ENCODE peak calls at places on chromosomes 6 and 20, in six cellular contexts. J is fibroblast of lung, O is A549, C is astrocyte, W is mammary epithelial cell, K is neural progenitor cell. G is an unnamed sample.
A peak's percentile ranks its signal among the peaks of the same experiment; 100 is the strongest.

GRCh38 chr6:51260003-51260402 is 441.3 kb downstream of the TFAP2B start:
- DNase-seq in J (no peak), O (no peak), C (no peak), W (no peak), K (no peak), G (no peak)

GRCh38 chr20:52379723-52380336 is 188.3 kb upstream of the ZFP64 start:
- DNase-seq in J (no peak), O (peak; percentile 25), C (no peak), W (no peak), K (peak; percentile 45), G (peak; percentile 59)

GRCh38 chr6:28981833-28982475 is 23.2 kb downstream of the ZNF311 start:
- DNase-seq in J (peak; percentile 84), O (peak; percentile 91), C (peak; percentile 79), W (peak; percentile 91), K (peak; percentile 78), G (peak; percentile 62)

GRCh38 chr6:491233-491632 is 99.7 kb downstream of the IRF4 start:
- DNase-seq in J (peak; percentile 3), O (no peak), C (no peak), W (no peak), K (no peak), G (no peak)

GRCh38 chr6:158625881-158626305 is 18.6 kb downstream of the DYNLT1 start:
- DNase-seq in J (no peak), O (no peak), C (no peak), W (no peak), K (no peak), G (peak; percentile 79)

GRCh38 chr6:145887969-145888368 is 73.4 kb upstream of the FBXO30 start:
- DNase-seq in J (no peak), O (peak; percentile 9), C (no peak), W (no peak), K (no peak), G (no peak)

GRCh38 chr6:37020426-37021211 is 15.2 kb downstream of the FGD2 start:
- DNase-seq in J (no peak), O (no peak), C (no peak), W (no peak), K (no peak), G (no peak)

GRCh38 chr6:111872521-111873177 is 603 bp downstream of the FYN start:
- DNase-seq in J (peak; percentile 25), O (no peak), C (no peak), W (no peak), K (peak; percentile 77), G (peak; percentile 78)

GRCh38 chr6:165748390-165748789 is 85.3 kb upstream of the PDE10A start:
- DNase-seq in J (no peak), O (no peak), C (no peak), W (no peak), K (no peak), G (no peak)

GRCh38 chr6:158290659-158291058 is 21.6 kb upstream of the TULP4 start:
- DNase-seq in J (no peak), O (no peak), C (no peak), W (no peak), K (no peak), G (no peak)

GRCh38 chr6:108609276-108609769 is 48.6 kb downstream of the FOXO3 start:
- DNase-seq in J (peak; percentile 94), O (no peak), C (peak; percentile 93), W (peak; percentile 76), K (no peak), G (peak; percentile 27)

GRCh38 chr6:126805861-126806260 is 312.6 kb upstream of the RSPO3 start:
- DNase-seq in J (peak; percentile 37), O (no peak), C (peak; percentile 24), W (no peak), K (no peak), G (no peak)

GRCh38 chr6:13615802-13616140 is 636 bp downstream of the NOL7 start:
- DNase-seq in J (no peak), O (no peak), C (peak; percentile 35), W (no peak), K (peak; percentile 71), G (peak; percentile 86)

GRCh38 chr20:44720617-44720993 is 5.4 kb downstream of the CCN5 start:
- DNase-seq in J (peak; percentile 71), O (peak; percentile 97), C (peak; percentile 63), W (no peak), K (no peak), G (peak; percentile 96)

GRCh38 chr6:153031335-153031955 is 28.9 kb upstream of the MTRF1L start:
- DNase-seq in J (peak; percentile 30), O (peak; percentile 55), C (peak; percentile 11), W (peak; percentile 62), K (no peak), G (no peak)

GRCh38 chr6:119037941-119038623 is 40.4 kb downstream of the FAM184A start:
- DNase-seq in J (no peak), O (no peak), C (no peak), W (no peak), K (no peak), G (no peak)

GRCh38 chr6:148998704-148999103 is 251.9 kb downstream of the UST start:
- DNase-seq in J (peak; percentile 45), O (no peak), C (peak; percentile 22), W (no peak), K (no peak), G (no peak)

GRCh38 chr20:24648481-24648880 is 179.1 kb downstream of the SYNDIG1 start:
- DNase-seq in J (peak; percentile 32), O (no peak), C (no peak), W (no peak), K (no peak), G (peak; percentile 56)

GRCh38 chr6:56808871-56809359 is 146.0 kb upstream of the BEND6 start:
- DNase-seq in J (peak; percentile 89), O (peak; percentile 80), C (peak; percentile 86), W (peak; percentile 91), K (no peak), G (no peak)

GRCh38 chr6:46501136-46502089 is 10.2 kb upstream of the RCAN2 start:
- DNase-seq in J (peak; percentile 10), O (no peak), C (no peak), W (peak; percentile 16), K (no peak), G (no peak)

GRCh38 chr6:20708367-20709124 is 174.3 kb downstream of the CDKAL1 start:
- DNase-seq in J (peak; percentile 94), O (no peak), C (peak; percentile 96), W (peak; percentile 50), K (peak; percentile 40), G (no peak)

GRCh38 chr6:158047120-158047518 is 65.5 kb downstream of the SYNJ2 start:
- DNase-seq in J (peak; percentile 85), O (no peak), C (peak; percentile 86), W (no peak), K (no peak), G (peak; percentile 64)

GRCh38 chr20:43389839-43390626 is 67.7 kb upstream of the SRSF6 start:
- DNase-seq in J (no peak), O (no peak), C (no peak), W (no peak), K (peak; percentile 49), G (no peak)

GRCh38 chr6:14066782-14067406 is 50.7 kb upstream of the CD83 start:
- DNase-seq in J (peak; percentile 77), O (peak; percentile 65), C (peak; percentile 65), W (peak; percentile 68), K (peak; percentile 79), G (peak; percentile 43)

GRCh38 chr6:41531591-41532582 is 14.3 kb upstream of the FOXP4 start:
- DNase-seq in J (peak; percentile 49), O (no peak), C (peak; percentile 42), W (no peak), K (no peak), G (peak; percentile 93)

GRCh38 chr6:84653027-84653551 is 111.3 kb downstream of the TBX18 start:
- DNase-seq in J (no peak), O (no peak), C (no peak), W (no peak), K (no peak), G (no peak)

GRCh38 chr20:62313460-62314338 is 10.9 kb downstream of the ADRM1 start:
- DNase-seq in J (no peak), O (no peak), C (no peak), W (no peak), K (no peak), G (no peak)

GRCh38 chr6:163672710-163673109 is 258.2 kb downstream of the QKI start:
- DNase-seq in J (no peak), O (no peak), C (no peak), W (no peak), K (no peak), G (no peak)

GRCh38 chr6:111566873-111567517 is 38.7 kb downstream of the TRAF3IP2 start:
- DNase-seq in J (peak; percentile 57), O (no peak), C (peak; percentile 53), W (peak; percentile 92), K (no peak), G (no peak)

GRCh38 chr20:35008411-35009342 is 53.0 kb downstream of the MYH7B start:
- DNase-seq in J (no peak), O (no peak), C (no peak), W (no peak), K (no peak), G (peak; percentile 57)

GRCh38 chr6:37206674-37207073 is 36.7 kb downstream of the PIM1 start:
- DNase-seq in J (no peak), O (no peak), C (no peak), W (no peak), K (no peak), G (no peak)

GRCh38 chr6:167700199-167700598 is 126.5 kb upstream of the AFDN start:
- DNase-seq in J (peak; percentile 20), O (no peak), C (no peak), W (no peak), K (no peak), G (no peak)
- H3K9me3 ChIP-seq in J (no peaks in the 10 kb centered on the region), O (no peaks in the 10 kb centered on the region), C (no peaks in the 10 kb centered on the region), W (peaks cover 19% of the 10 kb centered on the region), K (no peaks in the 10 kb centered on the region), G (no peaks in the 10 kb centered on the region)

GRCh38 chr6:139372326-139373153 is 1.9 kb downstream of the CITED2 start:
- DNase-seq in J (peak; percentile 24), O (no peak), C (peak; percentile 14), W (no peak), K (no peak), G (peak; percentile 72)
- H3K4me1 ChIP-seq in J (no peaks in the 10 kb centered on the region), O (peaks cover 44% of the 10 kb centered on the region), C (peaks cover 32% of the 10 kb centered on the region), W (peaks cover 31% of the 10 kb centered on the region), K (peaks cover 49% of the 10 kb centered on the region), G (peaks cover 29% of the 10 kb centered on the region)

GRCh38 chr6:156948807-156949206 is 171.6 kb downstream of the ARID1B start:
- DNase-seq in J (peak; percentile 97), O (peak; percentile 16), C (peak; percentile 96), W (peak; percentile 91), K (no peak), G (no peak)
- H3K4me2 ChIP-seq in J (peak overlapping the region; percentile 42), O (peak overlapping the region; percentile 69), C (peak overlapping the region; percentile 70), W (peak overlapping the region; percentile 90), K (no peak overlapping the region), G (peak overlapping the region; percentile 59)

DNA sequence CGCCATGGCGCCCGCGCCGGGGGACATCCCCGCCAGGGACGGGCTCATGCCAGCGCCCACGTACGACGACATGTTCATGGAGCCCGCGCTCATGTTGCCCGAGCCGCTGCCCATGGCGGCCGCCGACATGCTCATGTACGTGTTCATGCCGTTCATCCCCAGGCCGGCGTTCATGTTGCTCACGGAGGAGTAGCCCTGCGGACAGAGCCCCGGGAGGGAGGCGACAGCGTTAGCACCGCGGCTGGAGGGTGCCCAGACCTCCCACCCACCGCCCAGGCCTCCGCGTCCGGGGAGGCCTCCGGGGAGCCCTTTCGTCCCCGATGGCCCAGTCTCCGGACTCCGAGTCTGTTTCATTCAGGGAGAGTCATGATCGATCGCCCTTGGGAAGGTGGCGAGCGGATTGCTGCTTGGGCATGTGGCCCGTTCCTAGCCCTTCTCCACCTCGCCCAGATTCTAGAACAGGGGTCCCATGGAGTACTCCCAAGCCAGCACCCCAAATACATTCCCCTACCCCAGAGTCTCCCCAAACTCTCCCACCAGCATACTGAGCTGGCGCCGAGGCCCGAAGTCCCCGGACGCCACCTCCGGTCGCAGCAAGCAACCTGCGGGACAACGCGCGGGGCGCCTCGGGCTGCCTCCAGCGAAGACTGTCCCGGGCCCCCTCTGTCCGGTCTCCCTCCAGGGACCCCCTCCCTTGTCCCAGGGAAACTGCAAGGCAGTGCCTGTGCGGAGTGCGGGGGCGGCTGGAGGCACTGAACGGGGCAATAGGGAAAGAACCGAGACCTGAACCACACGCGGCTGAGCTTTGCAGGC is 1.2 kb downstream of the FOXA2 start:
- DNase-seq in J (no peak), O (peak; percentile 44), C (no peak), W (no peak), K (peak; percentile 66), G (no peak)
- H3K9me3 ChIP-seq in J (no peaks in the 10 kb centered on the region), O (no peaks in the 10 kb centered on the region), C (no peaks in the 10 kb centered on the region), W (no peaks in the 10 kb centered on the region), K (no peaks in the 10 kb centered on the region), G (no peaks in the 10 kb centered on the region)

G was measured in osteoblast.